ENCODE peak calls at places on chromosomes 13 and 19, in four cellular contexts. J is lower leg skin, X is body of pancreas, U is DND-41. N is an unnamed sample.

GRCh38 chr19:41699968-41700323 is 8.5 kb upstream of the CEACAM5 start:
- DNase-seq in X (no peak), U (no peak), J (peak; percentile 15), N (no peak)

GRCh38 chr19:56508282-56508778 is 675 bp downstream of the ZNF471 start:
- DNase-seq in J (no peak), U (no peak), X (no peak), N (no peak)

GRCh38 chr13:86608739-86609138 is 809.5 kb upstream of the SLITRK6 start:
- DNase-seq in X (no peak), J (no peak), U (no peak), N (no peak)

GRCh38 chr19:55373318-55373992 is 3.2 kb upstream of the TMEM190 start:
- DNase-seq in J (no peak), X (no peak), U (no peak), N (no peak)

GRCh38 chr19:44943801-44944249 is 1.8 kb downstream of the APOC4 start:
- DNase-seq in X (peak; percentile 75), U (no peak), J (peak; percentile 90), N (no peak)

GRCh38 chr13:26253787-26254582 is at the start of gene CDK8:
- DNase-seq in X (peak; percentile 93), U (peak; percentile 89), J (peak; percentile 97), N (peak; percentile 94)

GRCh38 chr19:27657271-27658051 is 1555.5 kb downstream of the UQCRFS1 start:
- DNase-seq in U (no peak), X (no peak), J (peak; percentile 23), N (peak; percentile 95)

GRCh38 chr19:8304841-8305621 is 3.1 kb downstream of the CD320 start:
- DNase-seq in J (peak; percentile 86), U (peak; percentile 56), X (peak; percentile 2), N (peak; percentile 35)

GRCh38 chr13:33110713-33111413 is 94.6 kb downstream of the KL start:
- DNase-seq in X (no peak), U (no peak), J (peak; percentile 88), N (no peak)

GRCh38 chr19:51802775-51803174 is 7.8 kb downstream of the FPR3 start:
- DNase-seq in X (no peak), U (no peak), J (no peak), N (no peak)

GRCh38 chr13:35699805-35700204 is 223.3 kb upstream of the MAB21L1 start:
- DNase-seq in U (no peak), J (peak; percentile 90), X (no peak), N (no peak)

GRCh38 chr13:29435125-29435911 is 160.2 kb downstream of the SLC7A1 start:
- DNase-seq in J (no peak), X (peak; percentile 10), U (no peak), N (peak; percentile 86)

GRCh38 chr13:88552966-88553365 is 881.8 kb downstream of the SLITRK5 start:
- DNase-seq in U (no peak), J (no peak), X (no peak), N (no peak)

GRCh38 chr19:6060600-6061391 is 49.5 kb downstream of the RFX2 start:
- DNase-seq in J (peak; percentile 91), X (no peak), U (peak; percentile 70), N (no peak)

GRCh38 chr13:48334534-48335127 is 31.1 kb downstream of the RB1 start:
- DNase-seq in X (no peak), U (no peak), J (no peak), N (peak; percentile 43)

GRCh38 chr13:21336609-21337008 is 122.5 kb downstream of the ZDHHC20 start:
- DNase-seq in U (no peak), X (no peak), J (peak; percentile 13), N (no peak)

GRCh38 chr19:29963576-29963975 is 21.5 kb downstream of the URI1 start:
- DNase-seq in J (no peak), U (no peak), X (no peak), N (no peak)

GRCh38 chr19:51473009-51473707 is 5.2 kb upstream of the CEACAM18 start:
- DNase-seq in X (peak; percentile 76), J (peak; percentile 94), U (peak; percentile 76), N (peak; percentile 81)

GRCh38 chr19:45954132-45954531 is 19.5 kb downstream of the NOVA2 start:
- DNase-seq in J (no peak), U (no peak), X (no peak), N (no peak)

GRCh38 chr13:106581268-106581667 is 13.3 kb upstream of the ARGLU1 start:
- DNase-seq in U (no peak), J (no peak), X (no peak), N (no peak)

GRCh38 chr13:99113351-99113750 is 87.3 kb upstream of the UBAC2 start:
- DNase-seq in U (no peak), J (no peak), X (no peak), N (no peak)

GRCh38 chr19:55460670-55461258 is 678 bp downstream of the ISOC2 start:
- DNase-seq in X (peak; percentile 86), U (peak; percentile 74), J (peak; percentile 97), N (peak; percentile 88)

GRCh38 chr19:44345969-44346368 is 10.5 kb downstream of the ZNF112 start:
- DNase-seq in U (no peak), J (no peak), X (no peak), N (no peak)

GRCh38 chr13:94674609-94675348 is 37.6 kb downstream of the SOX21 start:
- DNase-seq in X (peak; percentile 56), J (no peak), U (peak; percentile 62), N (peak; percentile 43)

GRCh38 chr13:102799544-102800144 is 725 bp downstream of the BIVM start:
- DNase-seq in J (peak; percentile 87), U (no peak), X (peak; percentile 12), N (peak; percentile 39)

GRCh38 chr19:18152817-18153554 is at the start of gene PIK3R2:
- DNase-seq in J (peak; percentile 100), U (peak; percentile 100), X (peak; percentile 100), N (peak; percentile 100)

DNA sequence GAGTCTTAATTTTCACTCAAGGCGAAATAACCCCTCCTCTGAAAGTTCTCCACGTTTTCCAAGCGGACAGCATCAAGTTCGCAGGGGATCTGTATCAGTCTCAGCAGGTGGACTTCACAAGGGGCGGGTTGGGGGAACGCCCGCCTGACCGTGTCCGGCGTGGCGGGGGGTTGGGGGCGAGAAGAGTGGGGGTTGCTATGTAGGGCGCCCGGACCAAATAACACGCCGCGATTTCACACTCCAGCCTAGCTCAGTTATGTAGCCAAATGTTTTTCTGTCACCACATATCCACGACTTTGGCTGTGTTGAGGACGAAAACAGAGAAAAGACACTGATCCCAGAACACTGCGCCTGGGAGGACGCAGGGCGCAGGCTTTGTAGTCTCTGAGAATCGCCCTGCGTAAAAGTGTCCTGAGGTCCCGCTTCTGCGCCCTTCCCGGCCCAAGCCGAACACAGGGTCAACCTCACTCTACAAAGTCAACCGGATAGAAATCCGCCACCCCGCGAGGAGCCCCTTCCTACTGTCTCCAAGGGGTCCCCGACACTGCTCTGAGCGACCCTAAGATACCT is 541 bp downstream of the RUBCNL start:
- DNase-seq in J (no peak), X (no peak), U (no peak), N (no peak)
- H3K4me3 ChIP-seq in J (peak overlapping the region; percentile 35), X (no peak overlapping the region), U (peak overlapping the region; percentile 49), N (peak overlapping the region; percentile 46)

GRCh38 chr19:35144259-35144599 is 1.2 kb downstream of the FXYD7 start:
- DNase-seq in U (no peak), J (no peak), X (no peak), N (no peak)

GRCh38 chr19:35143231-35143715 is at the start of gene FXYD7:
- DNase-seq in J (no peak), X (no peak), U (no peak), N (no peak)

GRCh38 chr19:35143818-35144217 is 763 bp downstream of the FXYD7 start:
- DNase-seq in X (no peak), U (no peak), J (no peak), N (no peak)

GRCh38 chr19:35141627-35142401 is 1.2 kb upstream of the FXYD7 start:
- DNase-seq in X (peak; percentile 32), J (peak; percentile 90), U (no peak), N (no peak)

DNA sequence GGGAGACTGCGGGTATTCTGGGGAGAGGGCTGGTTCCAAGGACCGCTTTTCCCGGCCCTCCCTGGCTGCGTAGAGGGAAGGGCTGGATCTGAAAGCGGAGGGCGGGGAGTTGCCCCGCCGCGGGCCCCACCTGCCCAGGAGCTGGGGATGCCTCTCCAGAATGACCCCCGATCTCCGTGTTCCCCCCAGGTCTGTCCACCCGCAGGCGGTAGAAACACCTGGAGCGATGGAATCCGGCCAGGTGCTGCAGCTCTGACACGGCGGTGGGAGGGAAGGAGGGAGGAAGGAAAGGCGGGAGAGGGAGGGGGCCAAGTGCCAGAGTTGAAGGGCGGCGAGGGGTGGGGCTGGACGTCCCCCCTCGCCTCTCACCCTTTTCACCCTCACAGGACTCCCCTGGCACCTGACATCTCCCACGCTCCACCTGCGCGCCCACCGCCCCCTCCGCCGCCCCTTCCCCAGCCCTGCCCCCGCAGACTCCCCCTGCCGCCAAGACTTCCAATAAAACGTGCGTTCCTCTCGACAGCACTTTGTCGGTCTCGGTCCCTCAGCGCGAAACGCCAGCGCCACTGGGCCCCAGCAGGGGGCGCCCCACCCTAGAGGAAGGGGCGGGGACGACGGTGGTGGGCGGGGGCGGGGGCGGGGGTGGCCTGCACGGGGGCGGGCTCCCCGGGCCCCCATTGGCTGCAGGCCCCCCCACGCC is 374 bp upstream of the FXYD7 start:
- DNase-seq in U (peak; percentile 51), X (peak; percentile 75), J (no peak), N (no peak)
- H3K4me3 ChIP-seq in U (no peak overlapping the region), X (no peak overlapping the region), J (no peak overlapping the region), N (no peak overlapping the region)

DNA sequence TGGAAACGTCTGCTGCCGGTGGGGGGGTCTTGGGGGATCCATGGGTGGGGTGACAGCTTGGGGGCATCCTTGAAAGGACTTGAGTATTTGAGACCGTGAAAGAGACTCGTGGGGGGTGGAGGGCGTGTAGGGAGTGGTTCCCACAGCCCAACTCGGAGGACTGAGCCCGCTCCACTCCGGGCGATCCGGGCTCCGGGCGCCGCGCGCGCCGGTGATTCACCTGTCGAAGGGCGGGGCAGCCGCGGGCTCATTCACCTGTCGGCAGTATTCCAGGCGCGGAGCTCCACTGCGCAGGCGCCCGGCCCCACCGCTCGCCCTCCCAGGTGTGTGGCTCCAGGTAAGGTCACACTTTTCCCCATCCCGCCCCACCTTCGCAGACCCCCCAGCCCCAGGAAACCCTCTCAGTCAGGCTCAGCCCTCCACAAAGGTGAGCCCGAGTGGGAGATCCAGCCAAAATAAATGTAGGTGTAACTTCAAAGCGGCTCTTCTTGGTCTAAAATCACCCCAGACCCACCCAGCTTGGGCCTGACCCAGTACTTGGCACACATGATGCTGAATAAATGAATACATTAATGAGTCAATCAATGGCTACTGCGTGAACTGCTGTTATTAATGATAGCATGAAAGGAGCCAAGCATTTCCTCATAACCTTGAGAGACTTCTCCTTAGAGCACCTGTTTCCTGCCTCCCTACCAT is 4.7 kb downstream of the NOTCH3 start:
- DNase-seq in X (peak; percentile 92), J (peak; percentile 93), U (no peak), N (no peak)
- H3K4me3 ChIP-seq in X (peak overlapping the region; percentile 28), J (no peak overlapping the region), U (no peak overlapping the region), N (peak overlapping the region; percentile 48)

GRCh38 chr13:113607056-113607455 is 22.5 kb downstream of the TFDP1 start:
- DNase-seq in U (no peak), X (no peak), J (no peak), N (no peak)

GRCh38 chr13:113605866-113606438 is 21.4 kb downstream of the TFDP1 start:
- DNase-seq in U (no peak), X (no peak), J (no peak), N (no peak)

GRCh38 chr13:113608967-113609533 is 24.5 kb downstream of the TFDP1 start:
- DNase-seq in U (no peak), J (no peak), X (no peak), N (no peak)

GRCh38 chr13:113608246-113608635 is 23.7 kb downstream of the TFDP1 start:
- DNase-seq in U (no peak), X (no peak), J (no peak), N (no peak)

GRCh38 chr13:113607477-113608245 is 23.1 kb downstream of the TFDP1 start:
- DNase-seq in J (no peak), X (peak; percentile 58), U (no peak), N (no peak)
- H3K4me3 ChIP-seq in J (no peak overlapping the region), X (no peak overlapping the region), U (no peak overlapping the region), N (no peak overlapping the region)

N was measured in SJCRH30.